ENCODE peak calls at places on chromosome 14, in ten cellular contexts. J is colonic mucosa, L is transverse colon, Q is lung, R is cardiac muscle cell, F is uterus, T is ascending aorta, Y is ovary, Z is tibial artery, G is stomach. V is an unnamed sample. For H3K4me1, the result is how much of the 10 kb centered on the place peaks cover.

GRCh38 chr14:94614802-94615201 is 2.6 kb downstream of the SERPINA3 start:
- DNase-seq in Q (no peak), G (no peak), R (no peak), L (no peak), Z (peak), F (no peak), T (no peak), Y (no peak), J (no peak), V (no peak)

GRCh38 chr14:79084861-79085260 is 914.7 kb downstream of the NRXN3 start:
- DNase-seq in F (no peak), Z (no peak), L (no peak), R (no peak), T (no peak), G (no peak), Y (no peak), Q (no peak), J (no peak), V (no peak)

GRCh38 chr14:105848570-105848969 is 322.2 kb downstream of the TMEM121 start:
- DNase-seq in Y (no peak), L (no peak), G (no peak), F (no peak), R (no peak), T (no peak), Q (no peak), J (no peak), Z (no peak), V (no peak)

GRCh38 chr14:20711275-20712069 is 22.9 kb downstream of the ANG start:
- DNase-seq in T (no peak), L (no peak), J (no peak), F (no peak), G (no peak), Y (no peak), Z (no peak), R (no peak), Q (no peak), V (no peak)

GRCh38 chr14:106845286-106846087 is 1319.1 kb downstream of the TMEM121 start:
- DNase-seq in L (peak), T (no peak), Z (no peak), G (peak), Y (peak), Q (peak), F (no peak), J (peak), R (no peak), V (peak)

GRCh38 chr14:103118019-103118662 is 5.1 kb upstream of the TNFAIP2 start:
- DNase-seq in Z (peak), Y (peak), G (no peak), Q (peak), L (peak), R (no peak), T (peak), F (peak), J (peak), V (no peak)

GRCh38 chr14:75198291-75198933 is 22.0 kb upstream of the TMED10 start:
- DNase-seq in R (no peak), F (no peak), Q (no peak), Z (no peak), G (peak), J (peak), L (peak), T (peak), Y (no peak), V (peak)

GRCh38 chr14:36519431-36520321 is at the start of gene NKX2-1:
- DNase-seq in Q (peak), T (no peak), F (no peak), G (no peak), J (no peak), Z (no peak), R (no peak), L (no peak), Y (no peak), V (no peak)

GRCh38 chr14:50972734-50973133 is 28.5 kb upstream of the PYGL start:
- DNase-seq in Z (no peak), R (no peak), T (no peak), J (no peak), L (no peak), G (no peak), F (no peak), Y (no peak), Q (no peak), V (no peak)

GRCh38 chr14:31241450-31242114 is 34.0 kb upstream of the HECTD1 start:
- DNase-seq in J (peak), Z (no peak), T (no peak), F (no peak), L (no peak), Y (no peak), R (peak), G (no peak), Q (no peak), V (no peak)

GRCh38 chr14:59566725-59567124 is 9.9 kb downstream of the CCDC175 start:
- DNase-seq in Y (no peak), J (peak), T (no peak), Z (no peak), G (no peak), R (no peak), F (no peak), L (no peak), Q (no peak), V (no peak)

GRCh38 chr14:25246751-25247150 is 196.8 kb upstream of the STXBP6 start:
- DNase-seq in R (no peak), G (no peak), F (no peak), T (no peak), Q (no peak), Y (no peak), L (no peak), Z (no peak), J (no peak), V (no peak)

GRCh38 chr14:30354439-30354838 is 204.5 kb upstream of the G2E3 start:
- DNase-seq in F (no peak), T (no peak), Y (no peak), Z (no peak), Q (no peak), G (no peak), L (no peak), R (no peak), J (no peak), V (no peak)

GRCh38 chr14:103624860-103625259 is 4.2 kb upstream of the KLC1 start:
- DNase-seq in Y (peak), G (peak), J (peak), Z (peak), L (peak), T (peak), R (no peak), F (peak), Q (peak), V (no peak)

GRCh38 chr14:31842905-31843304 is 234.2 kb upstream of the ARHGAP5 start:
- DNase-seq in R (no peak), L (no peak), Q (no peak), F (no peak), J (no peak), Z (no peak), G (no peak), Y (no peak), T (no peak), V (no peak)

GRCh38 chr14:41960316-41960715 is 353.6 kb downstream of the LRFN5 start:
- DNase-seq in Y (no peak), L (no peak), F (no peak), Z (no peak), J (no peak), T (no peak), Q (no peak), G (no peak), R (no peak), V (no peak)

GRCh38 chr14:75531660-75532317 is 9.5 kb downstream of the BATF start:
- DNase-seq in Q (no peak), Y (no peak), Z (no peak), J (no peak), R (no peak), L (no peak), G (no peak), T (no peak), F (no peak), V (no peak)

GRCh38 chr14:59123526-59123925 is 64.9 kb upstream of the DAAM1 start:
- DNase-seq in G (no peak), R (no peak), J (no peak), Y (no peak), F (no peak), T (no peak), L (no peak), Z (peak), Q (no peak), V (no peak)

GRCh38 chr14:36856095-36856878 is 194.6 kb downstream of the PAX9 start:
- DNase-seq in Y (no peak), F (no peak), Q (no peak), Z (no peak), L (peak), J (peak), T (no peak), R (no peak), G (no peak), V (no peak)

GRCh38 chr14:39015360-39015961 is 87.6 kb downstream of the SEC23A start:
- DNase-seq in J (no peak), L (peak), Y (no peak), T (no peak), G (no peak), R (peak), F (no peak), Z (no peak), Q (no peak), V (no peak)

GRCh38 chr14:95472819-95473251 is 43.6 kb downstream of the SYNE3 start:
- DNase-seq in R (no peak), G (no peak), Y (no peak), F (no peak), Z (no peak), Q (no peak), T (no peak), J (no peak), L (no peak), V (no peak)

GRCh38 chr14:63286071-63286470 is 32.7 kb downstream of the GPHB5 start:
- DNase-seq in F (no peak), Q (no peak), G (no peak), J (no peak), R (no peak), Z (no peak), T (no peak), L (no peak), Y (no peak), V (no peak)

GRCh38 chr14:37544407-37544806 is 50.6 kb downstream of the FOXA1 start:
- DNase-seq in Z (no peak), R (no peak), Q (no peak), T (no peak), J (peak), Y (no peak), L (peak), G (peak), F (no peak), V (no peak)

GRCh38 chr14:20455355-20456300 is 602 bp downstream of the APEX1 start:
- DNase-seq in R (peak), L (no peak), F (no peak), Z (no peak), Y (peak), J (no peak), Q (no peak), G (peak), T (peak), V (no peak)

GRCh38 chr14:97039717-97040363 is 242.7 kb downstream of the VRK1 start:
- DNase-seq in Z (no peak), R (no peak), L (no peak), Y (no peak), F (no peak), J (no peak), T (no peak), Q (no peak), G (no peak), V (no peak)

GRCh38 chr14:105250986-105251385 is 2.7 kb downstream of the BTBD6 start:
- DNase-seq in Z (no peak), Q (no peak), L (no peak), G (no peak), T (no peak), R (no peak), Y (no peak), J (no peak), F (no peak), V (no peak)

GRCh38 chr14:43168374-43168925 is 1338.6 kb downstream of the FSCB start:
- DNase-seq in Z (no peak), T (no peak), R (no peak), Q (no peak), G (no peak), Y (no peak), J (peak), F (no peak), L (peak), V (no peak)

GRCh38 chr14:23413681-23414080 is 5.6 kb upstream of the MYH6 start:
- DNase-seq in G (no peak), L (no peak), F (no peak), J (no peak), Q (no peak), Z (no peak), Y (no peak), T (no peak), R (no peak), V (no peak)

GRCh38 chr14:95713596-95714371 is at the start of gene TCL1A:
- DNase-seq in Z (no peak), T (no peak), G (no peak), L (no peak), Q (no peak), J (no peak), F (no peak), R (no peak), Y (no peak), V (no peak)

GRCh38 chr14:87815121-87815520 is 177.9 kb downstream of the GALC start:
- DNase-seq in F (no peak), Y (no peak), L (no peak), G (no peak), R (no peak), Q (no peak), Z (no peak), T (no peak), J (no peak), V (no peak)

GRCh38 chr14:59275668-59276067 is 87.2 kb downstream of the DAAM1 start:
- DNase-seq in J (no peak), G (no peak), Q (no peak), Z (no peak), T (no peak), Y (no peak), L (no peak), F (no peak), R (no peak), V (no peak)

GRCh38 chr14:24851837-24852236 is 198.1 kb downstream of the STXBP6 start:
- DNase-seq in Q (no peak), L (no peak), Y (no peak), G (no peak), Z (no peak), T (no peak), R (no peak), F (no peak), J (no peak), V (no peak)

GRCh38 chr14:73780896-73781295 is 66.7 kb upstream of the PNMA1 start:
- DNase-seq in Y (no peak), T (no peak), L (no peak), J (no peak), R (no peak), F (no peak), Z (no peak), G (no peak), Q (no peak), V (no peak)

GRCh38 chr14:20624495-20625070 is 16.9 kb downstream of the OR6S1 start:
- DNase-seq in Q (peak), G (peak), Y (peak), Z (peak), F (peak), T (peak), R (peak), J (peak), L (peak), V (no peak)

GRCh38 chr14:88834883-88835431 is 10.5 kb downstream of the TTC8 start:
- DNase-seq in G (no peak), F (no peak), T (no peak), R (no peak), Q (no peak), Z (no peak), J (no peak), Y (no peak), L (no peak), V (no peak)

GRCh38 chr14:85313801-85314207 is 216.1 kb upstream of the FLRT2 start:
- DNase-seq in G (no peak), Z (no peak), T (no peak), Y (no peak), L (no peak), F (no peak), R (no peak), Q (no peak), J (no peak), V (no peak)

GRCh38 chr14:95705518-95705917 is 8.4 kb downstream of the TCL1A start:
- DNase-seq in J (no peak), Z (no peak), G (no peak), Q (no peak), R (no peak), T (no peak), F (no peak), L (no peak), Y (no peak), V (no peak)

DNA sequence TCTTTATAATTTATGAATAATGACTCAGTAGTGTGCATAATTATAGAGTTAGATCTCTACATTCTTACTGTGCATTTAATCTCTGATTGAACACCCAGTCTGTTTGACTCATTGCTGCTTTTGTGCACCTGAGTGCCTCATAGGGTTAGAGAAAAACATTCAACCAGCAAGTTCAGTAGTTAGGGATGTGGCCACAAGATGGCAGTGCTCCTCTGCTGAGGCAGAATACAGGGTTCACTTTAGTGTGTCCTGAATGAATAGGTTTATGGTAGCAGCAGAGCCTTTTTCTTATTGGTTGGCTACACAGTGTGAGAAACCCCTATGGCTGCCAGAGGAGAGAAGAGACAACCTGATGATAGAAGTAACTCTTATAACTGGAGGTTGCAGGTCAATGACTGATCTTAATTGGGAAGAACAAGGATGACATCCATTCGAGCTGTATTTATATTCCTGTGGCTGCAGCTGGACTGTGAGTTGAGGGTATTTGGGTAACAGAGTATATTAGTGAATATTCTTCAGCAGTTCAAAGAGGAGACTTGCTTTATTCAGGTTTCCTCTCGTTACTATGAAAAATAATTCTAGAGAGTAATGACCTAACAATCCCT is 194.9 kb upstream of the OR4E1 start:
- DNase-seq in F (no peak), J (peak), R (peak), G (peak), Y (no peak), L (peak), T (no peak), Q (peak), Z (peak), V (peak)
- TF ChIP-seq CTCF in F (no peak), J (peak), R (peak), G (no peak), Y (no peak), L (peak), T (peak), Q (peak), Z (peak), V (peak)

GRCh38 chr14:33567003-33567735 is 383.7 kb downstream of the EGLN3 start:
- DNase-seq in R (no peak), L (no peak), J (no peak), F (no peak), G (no peak), Q (no peak), Y (no peak), T (no peak), Z (no peak), V (no peak)

GRCh38 chr14:33568935-33569579 is 381.8 kb downstream of the EGLN3 start:
- DNase-seq in G (no peak), L (no peak), F (no peak), Z (no peak), T (no peak), R (no peak), Q (no peak), Y (no peak), J (no peak), V (no peak)

GRCh38 chr14:33567736-33568124 is 383.1 kb downstream of the EGLN3 start:
- DNase-seq in J (no peak), Y (no peak), T (no peak), L (no peak), F (no peak), Z (no peak), R (no peak), G (no peak), Q (no peak), V (no peak)

GRCh38 chr14:33570717-33571058 is 380.2 kb downstream of the EGLN3 start:
- DNase-seq in J (no peak), T (no peak), Q (no peak), Z (no peak), Y (no peak), R (no peak), G (no peak), F (no peak), L (no peak), V (no peak)

DNA sequence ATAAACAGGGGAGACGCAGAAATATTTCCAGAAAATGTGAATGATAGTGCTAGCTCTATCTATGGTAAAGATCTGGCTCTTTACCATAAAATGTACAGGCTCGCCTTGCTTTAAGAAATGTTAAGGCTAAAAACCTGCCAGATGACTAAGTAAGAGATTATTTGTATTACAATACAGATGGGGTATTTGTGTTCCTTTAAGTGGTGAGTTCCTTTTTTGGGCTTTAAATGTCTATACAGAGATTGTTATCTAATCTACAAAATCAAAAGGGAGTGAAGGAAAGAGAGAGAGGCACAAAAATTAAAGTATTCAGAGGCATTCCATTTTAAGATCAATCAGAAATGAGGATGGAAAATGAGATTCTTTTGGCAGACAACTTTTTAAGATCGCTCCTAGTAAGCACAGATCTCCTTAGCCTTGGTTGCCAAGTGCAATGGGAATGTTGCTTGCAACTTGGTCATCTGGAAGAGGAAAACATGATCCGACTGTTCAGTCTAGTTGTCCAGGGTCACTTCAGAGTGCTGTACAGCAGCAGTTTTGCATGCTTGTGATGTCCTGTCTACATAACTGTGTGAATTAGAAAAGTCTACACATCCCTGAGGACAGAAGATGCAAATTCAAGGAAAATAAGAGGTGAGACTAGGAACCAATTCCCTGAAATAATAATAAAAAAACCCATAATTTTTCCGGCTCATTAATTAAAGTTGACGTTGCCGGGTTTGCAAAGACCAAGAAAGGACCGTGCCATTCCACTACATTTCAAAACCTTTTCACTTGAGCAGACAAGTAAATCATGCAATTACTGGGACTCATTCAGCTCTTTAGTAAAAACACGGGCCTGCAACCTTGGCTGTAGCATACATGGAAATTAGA is 380.8 kb downstream of the EGLN3 start:
- DNase-seq in R (no peak), F (no peak), Q (no peak), Y (no peak), T (no peak), G (no peak), Z (no peak), J (no peak), L (no peak), V (no peak)
- H3K4me1 ChIP-seq in R (under half), F (under half), Q (under half), Y (under half), T (under half), G (under half), Z (under half), J (under half), L (under half), V (under half)

DNA sequence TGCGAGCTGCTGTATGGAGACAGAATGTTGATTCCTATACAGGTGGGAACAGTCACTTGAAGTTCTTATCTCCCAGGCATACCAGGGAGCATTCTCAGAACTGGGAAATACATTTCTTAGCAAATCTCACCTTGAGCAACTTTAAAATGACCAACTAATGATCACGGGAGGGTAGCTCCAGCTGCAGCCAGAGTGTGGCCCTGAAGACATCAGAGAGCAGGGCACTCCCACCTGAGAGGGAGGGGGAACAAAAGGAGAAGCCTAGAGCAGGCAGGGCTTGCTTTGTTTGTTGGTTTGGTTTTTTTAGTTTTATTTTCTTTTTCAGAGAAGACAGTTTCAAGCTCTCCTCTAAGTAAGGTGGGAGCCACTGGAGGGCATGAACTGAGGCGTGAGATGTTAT is 101.1 kb downstream of the OTX2 start:
- DNase-seq in Q (no peak), Z (no peak), J (no peak), R (no peak), F (no peak), G (no peak), Y (no peak), L (no peak), T (no peak), V (no peak)
- TF ChIP-seq CTCF in Q (no peak), Z (no peak), J (no peak), R (no peak), F (no peak), G (no peak), Y (no peak), L (no peak), T (no peak), V (no peak)

DNA sequence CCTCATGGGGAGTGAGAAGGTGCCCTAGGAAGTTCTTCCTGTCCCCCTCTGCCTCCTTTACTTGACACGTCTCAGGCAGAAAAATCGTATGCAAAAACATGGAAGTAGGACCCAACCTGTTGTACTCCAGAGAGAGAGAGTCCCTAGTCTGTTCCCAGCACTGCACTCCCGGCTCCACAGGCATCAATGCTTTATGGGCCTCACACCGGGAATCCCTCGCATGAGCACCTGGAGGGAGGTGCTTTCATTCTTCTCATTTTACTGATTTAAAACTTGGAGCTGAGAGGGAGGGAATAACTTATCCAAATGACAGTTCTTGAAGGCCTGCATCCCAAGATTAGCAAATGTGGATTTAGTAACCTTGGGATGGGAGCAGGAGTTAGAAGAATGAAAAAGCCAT is 1101.4 kb downstream of the BCL11B start:
- DNase-seq in G (no peak), R (no peak), Z (no peak), Q (no peak), T (no peak), Y (no peak), J (no peak), L (no peak), F (no peak), V (no peak)
- H3K4me1 ChIP-seq in G (under half), R (under half), Z (under half), Q (under half), T (under half), Y (under half), J (under half), L (under half), F (under half), V (under half)

V was measured in pancreas.